ENCODE peak calls at places on chromosomes 3 and 15, in ten cellular contexts. S is NCI-H460; G is activated effector memory CD4-positive, alpha-beta T cell treated with Interleukin-2 at 50 U/mL for 16 hours; Y is stimulated activated CD4-positive, alpha-beta T cell treated with anti-CD3 and anti-CD28 coated beads, Interleukin-1b, Interleukin-23, amount 100 ng/mL, for 4 hours; H is A673; U is A549; E is colonic mucosa; I is activated CD8-positive, alpha-beta memory T cell treated with anti-CD3 and anti-CD28 coated beads for 24 hours; B is iris pigment epithelial cell; C is GOT3. V is an unnamed sample.

GRCh38 chr3:48962939-48963338 is 27.1 kb upstream of the P4HTM start:
- DNase-seq in I (no peak), E (no peak), U (no peak), G (no peak), H (no peak), B (no peak), C (no peak), S (no peak), Y (no peak), V (no peak)

GRCh38 chr3:24145481-24145880 is 200.4 kb downstream of the NR1D2 start:
- DNase-seq in Y (no peak), U (no peak), C (no peak), E (no peak), I (no peak), G (no peak), B (peak; percentile 26), H (no peak), S (no peak), V (no peak)

GRCh38 chr15:101772921-101773320 is 30.4 kb upstream of the OR4F6 start:
- DNase-seq in C (no peak), B (no peak), S (no peak), G (no peak), Y (no peak), I (no peak), E (no peak), H (no peak), U (no peak), V (no peak)

GRCh38 chr15:50116477-50116876 is 2.6 kb downstream of the ATP8B4 start:
- DNase-seq in I (no peak), Y (no peak), G (no peak), C (no peak), E (peak; percentile 31), H (peak; percentile 12), S (peak; percentile 47), U (peak; percentile 73), B (peak; percentile 57), V (no peak)

GRCh38 chr3:173529062-173529711 is 131.6 kb downstream of the NLGN1 start:
- DNase-seq in E (no peak), I (no peak), S (no peak), G (no peak), U (peak; percentile 42), B (peak; percentile 10), Y (no peak), H (peak; percentile 37), C (no peak), V (no peak)

GRCh38 chr3:119352235-119352634 is 58.1 kb downstream of the ARHGAP31 start:
- DNase-seq in U (no peak), H (no peak), S (no peak), Y (peak; percentile 55), I (peak; percentile 70), E (no peak), C (no peak), G (no peak), B (peak; percentile 60), V (peak; percentile 46)

GRCh38 chr3:188712257-188712924 is 459.4 kb upstream of the TPRG1 start:
- DNase-seq in H (no peak), I (no peak), B (peak; percentile 94), Y (no peak), S (no peak), C (no peak), E (no peak), G (no peak), U (peak; percentile 25), V (no peak)

GRCh38 chr15:74133703-74134386 is 3.5 kb downstream of the ISLR2 start:
- DNase-seq in G (no peak), I (peak; percentile 59), B (no peak), U (no peak), S (no peak), C (no peak), Y (no peak), H (no peak), E (no peak), V (no peak)